ENCODE peak calls at places on chromosomes 13 and 19, in nine cellular contexts. F is upper lobe of right lung, Y is heart left ventricle, S is kidney epithelial cell, P is transverse colon, Z is tibial nerve, D is upper lobe of left lung, W is body of pancreas, A is B cell. X is an unnamed sample.

GRCh38 chr19:42589792-42590191 is 4.9 kb downstream of the CEACAM8 start:
- DNase-seq in Z (no peak), S (no peak), F (no peak), P (no peak), A (no peak), W (no peak), Y (no peak), D (no peak), X (no peak)

GRCh38 chr13:96003304-96003703 is 49.9 kb downstream of the UGGT2 start:
- DNase-seq in Z (no peak), W (no peak), P (no peak), D (no peak), S (no peak), Y (no peak), A (no peak), F (no peak), X (no peak)

GRCh38 chr13:62706035-62706434 is 1290.4 kb upstream of the PCDH20 start:
- DNase-seq in D (no peak), Y (no peak), S (peak), P (no peak), F (no peak), A (no peak), W (no peak), Z (no peak), X (no peak)

GRCh38 chr13:97112451-97113152 is 109.5 kb upstream of the MBNL2 start:
- DNase-seq in A (no peak), Z (no peak), D (no peak), W (no peak), S (no peak), P (no peak), F (no peak), Y (no peak), X (no peak)

GRCh38 chr19:48619692-48620565 is 623 bp downstream of the SPHK2 start:
- DNase-seq in A (no peak), Z (no peak), F (no peak), W (no peak), Y (no peak), P (no peak), S (no peak), D (no peak), X (no peak)

GRCh38 chr13:75704942-75705320 is 68.8 kb downstream of the LMO7 start:
- DNase-seq in P (peak), S (no peak), A (no peak), Z (no peak), W (peak), Y (no peak), F (peak), D (peak), X (no peak)

GRCh38 chr19:38386968-38387549 is 775 bp downstream of the GGN start:
- DNase-seq in Y (no peak), W (no peak), S (no peak), Z (no peak), F (no peak), D (no peak), A (peak), P (no peak), X (no peak)

GRCh38 chr19:47228937-47229673 is 1.9 kb downstream of the BBC3 start:
- DNase-seq in S (no peak), P (peak), Y (no peak), D (peak), Z (no peak), A (no peak), W (no peak), F (peak), X (no peak)

GRCh38 chr13:57527114-57527770 is 104.3 kb upstream of the PCDH17 start:
- DNase-seq in S (no peak), A (no peak), Y (no peak), W (no peak), Z (no peak), D (no peak), P (no peak), F (no peak), X (no peak)

GRCh38 chr19:17420267-17420924 is 549 bp downstream of the MVB12A start:
- DNase-seq in F (peak), S (no peak), W (peak), Z (no peak), A (peak), Y (peak), D (peak), P (peak), X (peak)

GRCh38 chr13:51420681-51421476 is 32.0 kb downstream of the INTS6 start:
- DNase-seq in A (no peak), Z (no peak), D (no peak), S (no peak), Y (no peak), F (no peak), P (no peak), W (no peak), X (no peak)

GRCh38 chr19:53844849-53845246 is 20.7 kb upstream of the NLRP12 start:
- DNase-seq in P (no peak), Z (no peak), S (no peak), A (no peak), W (no peak), F (no peak), D (peak), Y (no peak), X (no peak)

GRCh38 chr19:2613507-2614295 is 88.8 kb downstream of the GNG7 start:
- DNase-seq in P (peak), D (peak), F (peak), S (no peak), Y (no peak), W (no peak), A (peak), Z (no peak), X (no peak)

GRCh38 chr19:9040131-9040530 is 29.9 kb upstream of the MUC16 start:
- DNase-seq in D (no peak), Y (no peak), W (no peak), A (no peak), S (no peak), P (no peak), F (no peak), Z (no peak), X (no peak)

GRCh38 chr19:7921302-7921954 is 1.3 kb downstream of the SNAPC2 start:
- DNase-seq in F (no peak), Z (no peak), S (no peak), W (no peak), A (no peak), D (no peak), P (no peak), Y (no peak), X (no peak)

GRCh38 chr13:99197257-99197651 is 3.4 kb upstream of the UBAC2 start:
- DNase-seq in P (peak), F (no peak), D (no peak), Z (no peak), A (no peak), Y (no peak), S (no peak), W (no peak), X (no peak)

GRCh38 chr19:42150353-42150752 is 18.1 kb upstream of the POU2F2 start:
- DNase-seq in Z (no peak), D (no peak), W (peak), A (no peak), Y (no peak), P (no peak), F (no peak), S (no peak), X (no peak)

DNA sequence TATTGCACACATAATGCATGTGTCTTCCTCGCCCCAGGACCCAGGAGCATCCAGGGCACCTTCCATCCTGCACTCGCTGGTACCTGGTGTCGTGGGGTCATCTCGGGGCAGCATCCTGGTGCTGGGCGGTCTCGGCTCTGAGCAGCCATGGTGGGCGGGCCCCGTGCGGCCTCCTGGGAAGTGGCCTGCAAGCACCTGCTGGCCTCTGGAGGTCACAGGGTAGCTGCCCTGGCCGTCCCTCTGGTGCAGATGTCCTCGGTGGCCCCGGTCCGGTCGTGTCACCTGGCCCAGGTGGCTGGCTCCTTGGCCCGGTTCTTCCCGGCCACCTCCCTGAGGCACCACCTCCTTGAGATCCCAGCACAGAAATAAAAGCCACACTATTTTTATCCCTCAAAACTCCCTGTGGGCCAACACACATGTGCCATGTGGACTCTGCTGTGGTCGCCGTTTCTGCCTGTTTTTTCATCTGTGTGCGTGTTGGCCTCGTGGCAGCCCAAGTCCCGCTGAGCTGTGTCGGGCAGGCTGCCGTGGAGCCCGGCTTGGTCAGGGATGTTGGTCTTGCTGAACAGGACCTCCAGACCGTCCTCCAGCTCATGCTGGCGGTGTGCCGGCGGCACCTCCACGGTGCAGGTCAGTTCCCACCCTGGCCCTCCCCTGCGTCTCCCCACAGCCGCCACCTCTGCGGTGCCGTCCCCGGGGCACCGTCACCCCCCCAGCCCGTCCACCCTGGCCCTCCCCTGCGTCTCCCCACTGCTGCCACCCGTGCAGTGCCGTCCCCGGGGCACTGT is 5.0 kb upstream of the GZMM start:
- DNase-seq in P (no peak), D (no peak), A (no peak), W (no peak), Y (no peak), F (no peak), S (no peak), Z (no peak), X (no peak)
- TF ChIP-seq CTCF in P (no peak), D (no peak), A (no peak), W (no peak), Y (no peak), F (no peak), S (no peak), Z (no peak), X (no peak)

GRCh38 chr19:12610540-12611360 is at the start of the genes ZNF490 and ZNF791:
- DNase-seq in S (peak), A (peak), F (peak), W (peak), Y (peak), D (peak), Z (peak), P (peak), X (peak)
- TF ChIP-seq CTCF in S (peak), A (no peak), F (peak), W (no peak), Y (no peak), D (no peak), Z (peak), P (no peak), X (no peak)

DNA sequence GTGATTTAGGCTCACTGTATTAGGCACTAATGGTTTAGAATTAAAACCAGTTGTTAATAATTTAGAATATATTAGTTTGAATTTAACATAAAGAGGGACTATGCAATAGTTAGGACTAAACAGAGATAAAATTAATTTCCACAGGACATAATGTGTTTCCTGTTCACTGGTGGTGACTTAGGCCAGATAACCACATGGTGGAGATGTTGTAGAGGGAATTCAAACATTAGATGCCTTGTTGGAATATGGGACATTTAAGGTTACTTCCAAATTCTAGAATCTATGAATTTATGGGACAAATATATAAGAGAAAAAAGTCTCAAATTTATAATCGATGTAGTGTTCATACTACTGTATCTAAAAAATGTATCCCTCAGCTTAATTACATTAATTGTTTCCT is 615.5 kb upstream of the KLHL1 start:
- DNase-seq in Z (no peak), W (no peak), F (no peak), Y (no peak), D (no peak), A (no peak), S (no peak), P (no peak), X (no peak)
- TF ChIP-seq CTCF in Z (no peak), W (no peak), F (no peak), Y (no peak), D (no peak), A (no peak), S (no peak), P (no peak), X (no peak)

GRCh38 chr13:91291078-91291477 is 56.4 kb upstream of the MIR17HG start:
- DNase-seq in A (no peak), P (no peak), Z (no peak), S (no peak), W (no peak), Y (no peak), F (no peak), D (no peak), X (no peak)

GRCh38 chr13:91280806-91281205 is 66.7 kb upstream of the MIR17HG start:
- DNase-seq in F (no peak), P (no peak), A (no peak), W (no peak), Y (no peak), S (no peak), D (no peak), Z (no peak), X (no peak)

GRCh38 chr13:91284335-91284734 is 63.2 kb upstream of the MIR17HG start:
- DNase-seq in P (no peak), F (no peak), S (no peak), A (no peak), D (no peak), W (no peak), Y (no peak), Z (no peak), X (no peak)

DNA sequence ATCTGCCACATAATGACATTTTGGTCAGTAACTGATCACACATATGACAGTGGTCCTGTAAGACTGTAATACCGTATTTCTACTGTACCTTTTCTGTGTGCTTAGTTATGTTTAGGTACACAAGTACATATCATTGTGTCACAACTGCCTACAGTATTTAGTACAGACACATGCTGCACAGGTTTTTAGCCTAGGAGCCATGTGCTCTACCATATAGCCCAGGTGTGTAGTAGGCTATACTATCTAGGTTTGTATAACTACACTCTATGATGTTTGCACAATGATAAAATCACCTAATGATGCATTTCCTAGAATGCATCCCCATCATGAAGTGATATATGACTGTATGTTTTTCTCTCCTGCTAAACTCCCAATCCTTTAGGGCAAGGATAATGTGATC is 61.2 kb upstream of the MIR17HG start:
- DNase-seq in W (no peak), Z (no peak), Y (no peak), A (no peak), P (no peak), F (no peak), S (no peak), D (no peak), X (no peak)
- TF ChIP-seq CTCF in W (no peak), Z (no peak), Y (no peak), A (no peak), P (no peak), F (no peak), S (no peak), D (no peak), X (no peak)